ENCODE peak calls at places on chromosome 14, in four cellular contexts. N, U, G and C are unnamed samples.

GRCh38 chr14:34053666-34054065 is 102.8 kb upstream of the EGLN3 start:
- DNase-seq in N (no peak), G (no peak), U (no peak), C (peak; percentile 68)

GRCh38 chr14:23558363-23559009 is 2.4 kb downstream of the THTPA start:
- DNase-seq in U (no peak), G (no peak), N (no peak), C (no peak)

GRCh38 chr14:85599939-85600338 is 70.0 kb downstream of the FLRT2 start:
- DNase-seq in G (no peak), U (no peak), N (no peak), C (no peak)

GRCh38 chr14:81525129-81525528 is 8.5 kb downstream of the SEL1L start:
- DNase-seq in G (no peak), N (no peak), U (no peak), C (no peak)

GRCh38 chr14:99758121-99758871 is 34.9 kb upstream of the EML1 start:
- DNase-seq in N (peak; percentile 65), G (no peak), U (peak; percentile 96), C (no peak)

GRCh38 chr14:105855246-105855892 is 329.0 kb downstream of the TMEM121 start:
- DNase-seq in N (no peak), G (peak; percentile 7), U (no peak), C (peak; percentile 3)

GRCh38 chr14:80047761-80048160 is 163.5 kb downstream of the DIO2 start:
- DNase-seq in N (no peak), U (no peak), G (no peak), C (no peak)

GRCh38 chr14:45907782-45908181 is 654.8 kb upstream of the MIS18BP1 start:
- DNase-seq in N (no peak), G (no peak), U (no peak), C (no peak)

GRCh38 chr14:71466251-71466650 is 466.0 kb upstream of the RGS6 start:
- DNase-seq in U (no peak), G (no peak), N (no peak), C (no peak)

GRCh38 chr14:95770777-95771176 is 56.9 kb upstream of the TCL1A start:
- DNase-seq in G (peak; percentile 20), U (no peak), N (no peak), C (no peak)

GRCh38 chr14:76314521-76314951 is 61.4 kb upstream of the ESRRB start:
- DNase-seq in G (no peak), U (no peak), N (no peak), C (no peak)

GRCh38 chr14:89635615-89636014 is 218.6 kb upstream of the FOXN3 start:
- DNase-seq in U (no peak), N (no peak), G (no peak), C (no peak)

GRCh38 chr14:100083706-100084105 is 18.5 kb downstream of the EVL start:
- DNase-seq in N (no peak), G (no peak), U (peak; percentile 98), C (no peak)

DNA sequence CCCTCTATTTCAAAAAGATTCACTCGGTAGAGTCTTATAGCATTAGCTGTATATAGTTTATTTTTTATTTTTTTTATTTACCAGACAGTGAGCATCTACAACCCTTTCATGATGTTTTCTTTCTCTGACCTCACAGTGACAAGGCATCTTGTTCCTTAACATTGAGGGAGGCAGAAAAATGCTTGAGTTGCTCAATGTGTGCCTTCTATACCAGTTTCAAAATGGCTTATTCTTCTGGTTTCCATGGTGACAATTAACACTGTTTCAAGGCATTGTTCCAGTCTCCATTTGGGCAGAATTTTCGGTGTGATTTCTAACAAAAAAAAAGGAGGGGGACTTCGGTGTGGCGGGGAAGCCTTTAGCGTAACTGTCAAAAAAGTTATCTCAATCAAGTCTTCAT is 209.7 kb upstream of the NPAS3 start:
- DNase-seq in N (no peak), U (no peak), G (no peak), C (no peak)
- H3K4me1 ChIP-seq in N (peaks cover 8% of the 10 kb centered on the region), U (no peaks in the 10 kb centered on the region), G (no peaks in the 10 kb centered on the region), C (no peaks in the 10 kb centered on the region)

DNA sequence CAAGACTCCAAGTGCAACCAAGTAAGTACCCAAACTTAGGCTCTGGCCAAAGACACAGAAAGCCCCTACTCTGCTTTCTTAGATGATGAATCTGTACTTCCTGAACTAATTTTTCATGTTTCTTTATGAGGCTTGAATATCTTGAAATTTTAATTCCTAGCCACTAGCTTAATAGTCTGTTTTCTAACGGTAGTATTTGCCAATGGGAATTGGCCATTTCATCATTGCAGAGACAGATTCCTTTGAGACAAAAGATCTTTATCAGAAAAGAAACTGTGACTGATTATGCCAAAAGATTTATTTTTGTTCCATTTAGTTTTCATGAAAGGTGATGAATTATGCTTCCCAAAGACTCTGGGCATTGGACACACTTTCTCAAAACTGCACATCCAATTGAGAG is 48.7 kb downstream of the DAD1 start:
- DNase-seq in N (no peak), U (no peak), G (no peak), C (no peak)
- H3K4me1 ChIP-seq in N (peaks cover 11% of the 10 kb centered on the region), U (peaks cover 35% of the 10 kb centered on the region), G (peaks cover 4% of the 10 kb centered on the region), C (peaks cover 9% of the 10 kb centered on the region)

DNA sequence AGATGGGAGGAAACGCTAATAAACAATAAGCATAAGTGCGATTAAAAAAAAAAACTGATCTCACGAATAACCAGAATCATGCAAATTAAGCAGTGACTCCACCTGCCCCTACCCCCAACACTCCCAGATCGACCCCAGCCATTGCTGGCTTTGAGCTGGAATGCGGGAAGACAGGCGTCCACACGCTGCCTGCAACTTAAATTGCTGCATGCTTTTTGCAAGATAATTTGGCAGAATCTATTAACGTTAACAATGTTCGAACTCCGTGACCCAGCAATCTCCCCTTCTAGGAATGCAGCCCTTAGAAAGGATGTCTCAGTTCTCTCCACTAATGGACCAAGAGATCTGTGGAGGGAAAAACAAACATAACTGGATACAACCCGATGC is 946 bp upstream of the CKB start:
- DNase-seq in N (no peak), U (no peak), G (no peak), C (peak; percentile 26)
- H3K4me1 ChIP-seq in N (peaks cover 27% of the 10 kb centered on the region), U (peaks cover 8% of the 10 kb centered on the region), G (peaks cover 33% of the 10 kb centered on the region), C (peaks cover 3% of the 10 kb centered on the region)

DNA sequence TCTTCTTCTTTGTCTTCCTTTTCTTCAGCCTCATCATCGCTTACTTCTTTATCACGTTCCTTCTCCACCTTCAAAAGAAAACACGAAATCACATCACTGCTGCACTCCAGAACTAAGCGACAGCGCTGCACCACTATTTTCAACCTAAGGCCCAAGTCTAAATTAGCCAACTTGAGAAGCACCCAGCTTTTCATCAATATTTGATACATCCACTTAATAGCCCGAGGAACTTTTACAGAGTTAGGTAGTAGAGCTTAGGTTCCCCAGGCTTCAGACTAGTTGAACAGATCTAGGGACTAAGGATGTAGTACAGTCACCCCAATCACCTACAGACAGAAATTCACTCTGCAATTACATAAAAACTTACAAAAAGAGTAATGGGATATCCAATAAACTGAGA is 1.9 kb downstream of the HSP90AA1 start:
- DNase-seq in G (no peak), U (no peak), N (no peak), C (no peak)
- H3K4me1 ChIP-seq in G (peaks cover 8% of the 10 kb centered on the region), U (peaks cover 24% of the 10 kb centered on the region), N (peaks cover 41% of the 10 kb centered on the region), C (peaks cover 4% of the 10 kb centered on the region)

GRCh38 chr14:22544406-22544805 is 44.6 kb downstream of the DAD1 start:
- DNase-seq in N (no peak), U (no peak), G (no peak), C (no peak)

GRCh38 chr14:22540811-22541360 is 48.1 kb downstream of the DAD1 start:
- DNase-seq in N (peak; percentile 16), G (no peak), U (no peak), C (no peak)

GRCh38 chr14:22539831-22540230 is 49.2 kb downstream of the DAD1 start:
- DNase-seq in N (peak; percentile 55), G (no peak), U (no peak), C (no peak)

GRCh38 chr14:22541721-22542120 is 47.3 kb downstream of the DAD1 start:
- DNase-seq in G (no peak), U (no peak), N (peak; percentile 18), C (no peak)

GRCh38 chr14:22542360-22542759 is 46.7 kb downstream of the DAD1 start:
- DNase-seq in N (no peak), G (no peak), U (no peak), C (no peak)
- H3K4me1 ChIP-seq in N (peaks cover 12% of the 10 kb centered on the region), G (peaks cover 4% of the 10 kb centered on the region), U (peaks cover 32% of the 10 kb centered on the region), C (peaks cover 16% of the 10 kb centered on the region)